ENCODE peak calls at places on chromosome 20, in five cellular contexts. L, Z, R, U and V are unnamed samples.

GRCh38 chr20:3486850-3487249 is 16.0 kb downstream of the ATRN start:
- DNase-seq in U (no peak), L (no peak), R (no peak), Z (no peak), V (no peak)

GRCh38 chr20:57685134-57685851 is 24.5 kb downstream of the PMEPA1 start:
- DNase-seq in Z (no peak), U (no peak), R (peak; percentile 44), L (no peak), V (no peak)

GRCh38 chr20:38131588-38132121 is 33.4 kb downstream of the TGM2 start:
- DNase-seq in Z (no peak), R (no peak), L (no peak), U (peak; percentile 52), V (no peak)

GRCh38 chr20:10982692-10983091 is 308.9 kb upstream of the JAG1 start:
- DNase-seq in U (peak; percentile 90), L (peak; percentile 63), Z (no peak), R (no peak), V (no peak)

GRCh38 chr20:14929388-14929787 is 592.0 kb upstream of the FLRT3 start:
- DNase-seq in R (no peak), Z (no peak), L (no peak), U (no peak), V (no peak)

GRCh38 chr20:6434131-6434530 is 311.3 kb upstream of the FERMT1 start:
- DNase-seq in Z (no peak), U (no peak), R (no peak), L (no peak), V (no peak)

GRCh38 chr20:25529295-25529951 is 55.9 kb downstream of the NINL start:
- DNase-seq in Z (no peak), L (no peak), R (no peak), U (no peak), V (no peak)

GRCh38 chr20:48731581-48731980 is 96.2 kb downstream of the PREX1 start:
- DNase-seq in L (no peak), Z (no peak), U (no peak), R (no peak), V (no peak)

GRCh38 chr20:57960803-57961575 is 251.2 kb upstream of the PMEPA1 start:
- DNase-seq in U (no peak), Z (no peak), R (peak; percentile 22), L (no peak), V (no peak)

GRCh38 chr20:39036851-39037250 is 74.7 kb downstream of the DHX35 start:
- DNase-seq in R (no peak), Z (no peak), L (no peak), U (no peak), V (no peak)

GRCh38 chr20:760751-761417 is 7.4 kb downstream of the SLC52A3 start:
- DNase-seq in R (no peak), Z (no peak), L (no peak), U (no peak), V (no peak)

GRCh38 chr20:53611449-53611894 is 17.8 kb upstream of the ZNF217 start:
- DNase-seq in L (peak; percentile 94), Z (no peak), R (peak; percentile 41), U (peak; percentile 98), V (no peak)

GRCh38 chr20:48052492-48052870 is 267.2 kb upstream of the SULF2 start:
- DNase-seq in R (peak; percentile 10), U (peak; percentile 16), Z (no peak), L (no peak), V (no peak)

GRCh38 chr20:50120935-50121693 is 8.2 kb upstream of the UBE2V1 start:
- DNase-seq in R (peak; percentile 80), Z (peak; percentile 31), L (peak; percentile 64), U (peak; percentile 72), V (peak; percentile 67)

GRCh38 chr20:53805895-53806384 is 212.3 kb upstream of the ZNF217 start:
- DNase-seq in U (peak; percentile 77), R (no peak), Z (no peak), L (peak; percentile 74), V (no peak)

GRCh38 chr20:7375905-7376304 is 564.4 kb downstream of the HAO1 start:
- DNase-seq in U (no peak), Z (no peak), L (peak; percentile 18), R (no peak), V (no peak)

GRCh38 chr20:47972916-47973309 is 187.6 kb upstream of the SULF2 start:
- DNase-seq in U (no peak), L (no peak), R (no peak), Z (no peak), V (no peak)

GRCh38 chr20:33411136-33411690 is 9.9 kb upstream of the CDK5RAP1 start:
- DNase-seq in L (no peak), R (no peak), Z (no peak), U (no peak), V (no peak)

GRCh38 chr20:44736170-44737021 is 9.3 kb upstream of the KCNK15 start:
- DNase-seq in R (peak; percentile 88), L (peak; percentile 84), Z (no peak), U (peak; percentile 82), V (no peak)

GRCh38 chr20:33438481-33438880 is 5.1 kb downstream of the SNTA1 start:
- DNase-seq in R (no peak), L (no peak), Z (no peak), U (no peak), V (no peak)

GRCh38 chr20:16189371-16189770 is 383.9 kb downstream of the KIF16B start:
- DNase-seq in Z (no peak), R (no peak), L (no peak), U (no peak), V (no peak)

GRCh38 chr20:31926493-31926892 is 25.4 kb downstream of the PDRG1 start:
- DNase-seq in L (no peak), R (no peak), U (no peak), Z (no peak), V (no peak)

GRCh38 chr20:46185353-46185752 is 67.2 kb downstream of the CD40 start:
- DNase-seq in L (no peak), Z (no peak), U (no peak), R (no peak), V (no peak)

GRCh38 chr20:35511814-35512420 is 17.5 kb downstream of the C20orf173 start:
- DNase-seq in U (peak; percentile 57), R (no peak), L (peak; percentile 37), Z (no peak), V (no peak)

GRCh38 chr20:5786930-5787826 is 37.0 kb downstream of the SHLD1 start:
- DNase-seq in U (no peak), R (no peak), L (peak; percentile 46), Z (no peak), V (no peak)

GRCh38 chr20:20076297-20077065 is 24.1 kb downstream of the CFAP61 start:
- DNase-seq in R (peak; percentile 96), U (peak; percentile 92), L (peak; percentile 87), Z (no peak), V (no peak)

GRCh38 chr20:46657137-46657536 is 5.9 kb upstream of the SLC13A3 start:
- DNase-seq in R (no peak), L (no peak), U (no peak), Z (no peak), V (no peak)

GRCh38 chr20:11060423-11061205 is 386.8 kb upstream of the JAG1 start:
- DNase-seq in R (no peak), Z (no peak), U (no peak), L (no peak), V (no peak)

GRCh38 chr20:44886276-44886671 is 769 bp downstream of the YWHAB start:
- DNase-seq in U (no peak), Z (no peak), R (no peak), L (peak; percentile 5), V (no peak)

GRCh38 chr20:36063916-36064660 is 90.5 kb upstream of the EPB41L1 start:
- DNase-seq in U (no peak), R (no peak), L (no peak), Z (no peak), V (no peak)

GRCh38 chr20:62822788-62823651 is 6.2 kb downstream of the COL9A3 start:
- DNase-seq in U (peak; percentile 64), Z (no peak), R (peak; percentile 51), L (peak; percentile 63), V (no peak)